ENCODE peak calls at places on chromosomes 6 and 20, in eight cellular contexts. G is MM.1S, O is hepatocyte, T is GM23248, R is PC-3, V is OCI-LY7, N is neural progenitor cell, J is GM23338. F is an unnamed sample.

GRCh38 chr20:20489623-20490341 is 121.9 kb downstream of the INSM1 start:
- DNase-seq in G (no peak), O (no peak), T (no peak), R (no peak), V (no peak), N (peak; percentile 18), J (peak; percentile 28), F (no peak)

GRCh38 chr6:109687271-109687721 is 3.7 kb downstream of the AK9 start:
- DNase-seq in G (no peak), O (no peak), T (peak; percentile 97), R (peak; percentile 88), V (no peak), N (no peak), J (no peak), F (no peak)

GRCh38 chr6:74735304-74735703 is 470.5 kb downstream of the COL12A1 start:
- DNase-seq in G (no peak), O (no peak), T (peak; percentile 92), R (peak; percentile 72), V (no peak), N (no peak), J (no peak), F (no peak)

GRCh38 chr6:152096863-152097496 is 289.5 kb downstream of the ESR1 start:
- DNase-seq in G (no peak), O (no peak), T (peak; percentile 91), R (peak; percentile 67), V (no peak), N (no peak), J (no peak), F (no peak)

GRCh38 chr6:25399885-25400284 is 120.7 kb downstream of the CARMIL1 start:
- DNase-seq in G (no peak), O (no peak), T (no peak), R (no peak), V (no peak), N (no peak), J (no peak), F (no peak)

GRCh38 chr20:52905235-52905634 is 66.9 kb upstream of the TSHZ2 start:
- DNase-seq in G (no peak), O (no peak), T (no peak), R (no peak), V (no peak), N (peak; percentile 14), J (peak; percentile 18), F (no peak)

GRCh38 chr6:82371799-82372508 is 8.3 kb downstream of the TPBG start:
- DNase-seq in G (no peak), O (no peak), T (peak; percentile 72), R (peak; percentile 24), V (no peak), N (no peak), J (no peak), F (no peak)

GRCh38 chr6:16762547-16763477 is 1.6 kb upstream of the ATXN1 start:
- DNase-seq in G (peak; percentile 81), O (peak; percentile 74), T (peak; percentile 96), R (peak; percentile 95), V (peak; percentile 16), N (peak; percentile 47), J (peak; percentile 81), F (peak; percentile 83)

GRCh38 chr20:32672315-32672981 is 1.3 kb downstream of the C20orf203 start:
- DNase-seq in G (peak; percentile 31), O (no peak), T (no peak), R (no peak), V (peak; percentile 70), N (no peak), J (peak; percentile 32), F (no peak)

GRCh38 chr20:11569163-11569562 is 348.5 kb upstream of the BTBD3 start:
- DNase-seq in G (no peak), O (no peak), T (no peak), R (peak; percentile 46), V (no peak), N (peak; percentile 51), J (peak; percentile 80), F (no peak)

GRCh38 chr20:58692579-58693225 is at the start of gene NPEPL1:
- DNase-seq in G (peak; percentile 85), O (peak; percentile 91), T (peak; percentile 94), R (peak; percentile 88), V (peak; percentile 67), N (peak; percentile 90), J (peak; percentile 79), F (peak; percentile 28)

GRCh38 chr6:148507774-148508173 is 165.1 kb downstream of the SASH1 start:
- DNase-seq in G (no peak), O (no peak), T (peak; percentile 69), R (no peak), V (no peak), N (peak; percentile 17), J (no peak), F (no peak)

GRCh38 chr6:1054653-1055014 is 257.3 kb upstream of the FOXQ1 start:
- DNase-seq in G (no peak), O (no peak), T (no peak), R (no peak), V (no peak), N (no peak), J (no peak), F (no peak)

GRCh38 chr6:136326038-136326561 is 36.5 kb upstream of the BCLAF1 start:
- DNase-seq in G (no peak), O (peak; percentile 38), T (peak; percentile 34), R (no peak), V (peak; percentile 9), N (no peak), J (no peak), F (no peak)

GRCh38 chr6:73769976-73770375 is 74.0 kb downstream of the CD109 start:
- DNase-seq in G (no peak), O (no peak), T (no peak), R (no peak), V (no peak), N (no peak), J (no peak), F (no peak)

GRCh38 chr6:2950713-2951112 is 20.7 kb downstream of the SERPINB6 start:
- DNase-seq in G (no peak), O (no peak), T (no peak), R (peak; percentile 19), V (no peak), N (no peak), J (no peak), F (no peak)
- TF ChIP-seq EZH2phosphoT487 in G (no peak), O (no peak), T (no peak), R (no peak), V (no peak), N (no peak), J (no peak), F (no peak)

GRCh38 chr6:43830775-43831174 is 60.8 kb downstream of the VEGFA start:
- DNase-seq in G (no peak), O (no peak), T (no peak), R (no peak), V (no peak), N (no peak), J (no peak), F (no peak)
- H3K4me1 ChIP-seq in G (no peaks in the 10 kb centered on the region), O (peaks cover 55% of the 10 kb centered on the region), T (peaks cover 1% of the 10 kb centered on the region), R (no peaks in the 10 kb centered on the region), V (no peaks in the 10 kb centered on the region), N (peaks cover 42% of the 10 kb centered on the region), J (no peaks in the 10 kb centered on the region), F (peaks cover 3% of the 10 kb centered on the region)

GRCh38 chr6:18380165-18380564 is 7.0 kb upstream of the RNF144B start:
- DNase-seq in G (no peak), O (no peak), T (peak; percentile 50), R (peak; percentile 8), V (no peak), N (no peak), J (no peak), F (no peak)
- TF ChIP-seq EZH2phosphoT487 in G (no peak), O (no peak), T (no peak), R (no peak), V (no peak), N (no peak), J (no peak), F (no peak)

DNA sequence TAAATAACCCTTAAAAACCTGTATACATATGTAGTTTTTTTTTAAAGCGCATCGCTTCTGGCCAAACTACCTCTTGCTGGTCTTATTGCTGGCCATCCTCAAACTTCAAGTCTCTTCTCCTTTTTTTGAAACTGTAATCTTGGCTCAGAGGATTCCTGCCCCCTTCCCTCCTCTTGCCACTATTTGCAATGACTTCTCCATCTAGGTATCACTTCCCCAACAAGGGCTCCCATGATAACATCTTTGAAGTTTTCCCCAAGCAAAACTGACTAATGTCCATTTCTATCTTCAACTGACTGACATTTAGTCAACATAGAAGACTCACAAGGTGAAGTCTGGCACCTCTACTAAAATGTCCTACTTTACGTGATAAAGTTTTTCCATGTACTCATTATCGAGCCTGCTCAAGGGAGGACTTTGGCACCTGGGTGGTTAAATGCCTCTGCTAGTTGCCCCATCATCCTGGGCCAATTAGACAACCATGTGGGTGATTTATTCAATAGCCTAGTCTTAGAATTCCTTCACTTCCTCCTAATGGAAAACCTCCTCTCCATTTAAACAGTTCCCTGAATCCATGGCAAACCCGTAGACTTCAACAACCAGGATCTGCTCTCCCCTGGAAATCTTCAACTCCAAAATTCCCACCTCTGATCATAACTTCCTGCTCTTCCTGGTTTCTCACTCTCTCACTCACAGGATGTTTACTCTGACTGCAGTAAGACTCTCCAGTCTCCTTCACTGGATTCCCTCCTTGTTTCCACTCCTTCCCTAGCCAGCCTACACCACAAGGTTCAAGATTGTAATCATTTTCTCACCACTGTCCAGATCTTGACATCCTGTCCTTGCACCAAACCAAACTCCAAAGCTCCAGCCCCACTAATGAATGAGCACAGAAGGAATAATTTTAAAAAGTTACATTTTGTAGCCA is 9.4 kb upstream of the PLAGL1 start:
- DNase-seq in G (no peak), O (no peak), T (no peak), R (no peak), V (no peak), N (no peak), J (no peak), F (no peak)
- H3K4me1 ChIP-seq in G (no peaks in the 10 kb centered on the region), O (peaks cover 8% of the 10 kb centered on the region), T (no peaks in the 10 kb centered on the region), R (peaks cover 7% of the 10 kb centered on the region), V (no peaks in the 10 kb centered on the region), N (no peaks in the 10 kb centered on the region), J (no peaks in the 10 kb centered on the region), F (no peaks in the 10 kb centered on the region)

GRCh38 chr6:168060521-168060931 is 18.5 kb downstream of the FRMD1 start:
- DNase-seq in G (no peak), O (peak; percentile 80), T (peak; percentile 67), R (peak; percentile 28), V (no peak), N (peak; percentile 79), J (peak; percentile 64), F (no peak)
- TF ChIP-seq EZH2phosphoT487 in G (no peak), O (no peak), T (no peak), R (no peak), V (no peak), N (no peak), J (no peak), F (no peak)

GRCh38 chr20:10434832-10435812 is at the start of gene SLX4IP:
- DNase-seq in G (peak; percentile 67), O (peak; percentile 95), T (peak; percentile 96), R (peak; percentile 98), V (peak; percentile 97), N (peak; percentile 94), J (peak; percentile 97), F (peak; percentile 97)
- H3K4me1 ChIP-seq in G (no peaks in the 10 kb centered on the region), O (peaks cover 6% of the 10 kb centered on the region), T (no peaks in the 10 kb centered on the region), R (peaks cover 36% of the 10 kb centered on the region), V (peaks cover 40% of the 10 kb centered on the region), N (peaks cover 22% of the 10 kb centered on the region), J (peaks cover 10% of the 10 kb centered on the region), F (peaks cover 5% of the 10 kb centered on the region)

GRCh38 chr6:37679539-37680476 is 17.9 kb downstream of the MDGA1 start:
- DNase-seq in G (no peak), O (no peak), T (no peak), R (no peak), V (peak; percentile 74), N (no peak), J (no peak), F (no peak)
- TF ChIP-seq EZH2phosphoT487 in G (no peak), O (no peak), T (no peak), R (no peak), V (no peak), N (no peak), J (no peak), F (no peak)

GRCh38 chr20:5608448-5609161 is 141.6 kb upstream of the SHLD1 start:
- DNase-seq in G (no peak), O (no peak), T (peak; percentile 73), R (peak; percentile 63), V (no peak), N (no peak), J (no peak), F (no peak)
- H3K4me1 ChIP-seq in G (peaks cover 18% of the 10 kb centered on the region), O (peaks cover 5% of the 10 kb centered on the region), T (peaks cover 31% of the 10 kb centered on the region), R (peaks cover 40% of the 10 kb centered on the region), V (peaks cover 38% of the 10 kb centered on the region), N (peaks cover 21% of the 10 kb centered on the region), J (no peaks in the 10 kb centered on the region), F (peaks cover 3% of the 10 kb centered on the region)

F was measured in HCT116.